ENCODE peak calls at places on chromosomes 1 and 21, in eight cellular contexts. R is right cardiac atrium; K is CD8-positive, alpha-beta T cell; X is pancreas; N is SJCRH30; B is Caco-2; L is psoas muscle; G is lung. J is an unnamed sample.

GRCh38 chr1:20322825-20323612 is 32.3 kb downstream of the VWA5B1 start:
- DNase-seq in B (no peak), K (no peak), L (no peak), X (no peak), N (no peak), R (no peak), G (no peak), J (peak; percentile 45)

GRCh38 chr21:39874759-39875158 is 7.5 kb downstream of the PCP4 start:
- DNase-seq in X (no peak), K (no peak), L (no peak), G (no peak), B (no peak), R (no peak), N (no peak), J (no peak)

GRCh38 chr1:199422206-199422605 is 605.3 kb upstream of the NR5A2 start:
- DNase-seq in R (no peak), L (no peak), X (no peak), B (peak; percentile 29), N (no peak), G (no peak), K (no peak), J (no peak)

GRCh38 chr1:1200876-1201810 is 5.2 kb downstream of the TNFRSF18 start:
- DNase-seq in L (peak; percentile 66), R (peak; percentile 80), K (peak; percentile 90), B (peak; percentile 63), G (no peak), X (no peak), N (peak; percentile 56), J (peak; percentile 85)

GRCh38 chr1:8307628-8308027 is 10.3 kb upstream of the SLC45A1 start:
- DNase-seq in K (no peak), N (no peak), L (no peak), X (no peak), G (no peak), B (no peak), R (no peak), J (no peak)

GRCh38 chr1:20702416-20702815 is 15.4 kb downstream of the KIF17 start:
- DNase-seq in X (no peak), K (no peak), L (no peak), R (no peak), B (peak; percentile 38), N (no peak), G (no peak), J (no peak)

GRCh38 chr1:225963735-225964530 is 22.9 kb upstream of the LEFTY2 start:
- DNase-seq in N (no peak), L (no peak), G (no peak), R (no peak), B (no peak), K (no peak), X (no peak), J (no peak)

GRCh38 chr1:201511925-201512539 is 5.1 kb upstream of the CSRP1 start:
- DNase-seq in X (no peak), K (no peak), R (peak; percentile 92), G (peak; percentile 83), B (no peak), L (peak; percentile 77), N (peak; percentile 77), J (no peak)

GRCh38 chr1:119870917-119871486 is 25.3 kb downstream of the ADAM30 start:
- DNase-seq in G (peak; percentile 68), B (peak; percentile 87), R (peak; percentile 93), N (peak; percentile 86), X (peak; percentile 63), L (peak; percentile 83), K (peak; percentile 67), J (peak; percentile 34)

GRCh38 chr1:95067069-95067468 is 5.7 kb downstream of the ALG14 start:
- DNase-seq in N (no peak), K (no peak), B (no peak), G (no peak), L (no peak), R (no peak), X (no peak), J (no peak)

GRCh38 chr1:168391759-168392681 is 111.3 kb downstream of the TBX19 start:
- DNase-seq in B (no peak), N (no peak), G (no peak), R (no peak), X (no peak), L (no peak), K (no peak), J (no peak)

GRCh38 chr1:12065872-12066271 is 2.8 kb downstream of the TNFRSF8 start:
- DNase-seq in N (no peak), K (no peak), R (no peak), G (no peak), B (no peak), L (no peak), X (no peak), J (no peak)

GRCh38 chr1:59672851-59673574 is 141.7 kb upstream of the HOOK1 start:
- DNase-seq in L (no peak), X (no peak), R (no peak), G (no peak), B (no peak), N (peak; percentile 55), K (no peak), J (no peak)

GRCh38 chr1:233790662-233791371 is 113.7 kb upstream of the SLC35F3 start:
- DNase-seq in N (peak; percentile 11), G (no peak), B (peak; percentile 43), L (no peak), X (peak; percentile 16), K (peak; percentile 6), R (no peak), J (peak; percentile 33)

GRCh38 chr1:187655163-187655562 is 826.4 kb downstream of the PLA2G4A start:
- DNase-seq in G (no peak), X (no peak), K (no peak), L (no peak), B (no peak), N (no peak), R (no peak), J (no peak)

GRCh38 chr1:24417681-24418080 is 2.1 kb downstream of the NIPAL3 start:
- DNase-seq in N (no peak), G (no peak), K (no peak), X (no peak), B (no peak), R (no peak), L (no peak), J (no peak)

GRCh38 chr1:15885269-15885668 is 37.8 kb downstream of the SPEN start:
- DNase-seq in L (no peak), G (no peak), B (no peak), R (no peak), X (no peak), N (no peak), K (no peak), J (no peak)

GRCh38 chr1:110673197-110673701 is 1.5 kb downstream of the KCNA3 start:
- DNase-seq in L (peak; percentile 42), N (no peak), K (peak; percentile 40), B (no peak), X (no peak), R (no peak), G (no peak), J (peak; percentile 32)

GRCh38 chr1:83796409-83796808 is 202.5 kb downstream of the TTLL7 start:
- DNase-seq in G (no peak), K (no peak), B (no peak), N (no peak), R (no peak), L (no peak), X (no peak), J (no peak)

GRCh38 chr1:98035587-98035986 is 114.8 kb upstream of the DPYD start:
- DNase-seq in L (no peak), K (no peak), X (no peak), B (no peak), G (no peak), R (no peak), N (no peak), J (no peak)

GRCh38 chr21:42777757-42778344 is 101.5 kb downstream of the WDR4 start:
- DNase-seq in N (no peak), B (no peak), L (no peak), X (no peak), K (no peak), G (no peak), R (no peak), J (no peak)

GRCh38 chr1:83573776-83574175 is 425.2 kb downstream of the TTLL7 start:
- DNase-seq in B (no peak), G (no peak), R (no peak), X (no peak), N (no peak), L (no peak), K (no peak), J (no peak)

GRCh38 chr1:214332950-214333798 is 52.2 kb downstream of the SMYD2 start:
- DNase-seq in G (peak; percentile 51), N (peak; percentile 57), K (peak; percentile 29), R (peak; percentile 77), X (peak; percentile 29), B (peak; percentile 71), L (peak; percentile 77), J (no peak)

GRCh38 chr1:108584320-108584968 is 24.5 kb downstream of the EEIG2 start:
- DNase-seq in B (no peak), X (no peak), K (no peak), R (no peak), G (no peak), L (no peak), N (no peak), J (no peak)
- H3K4me3 ChIP-seq in B (no peak overlapping the region), X (no peak overlapping the region), K (no peak overlapping the region), R (no peak overlapping the region), G (no peak overlapping the region), L (no peak overlapping the region), N (no peak overlapping the region), J (no peak overlapping the region)

DNA sequence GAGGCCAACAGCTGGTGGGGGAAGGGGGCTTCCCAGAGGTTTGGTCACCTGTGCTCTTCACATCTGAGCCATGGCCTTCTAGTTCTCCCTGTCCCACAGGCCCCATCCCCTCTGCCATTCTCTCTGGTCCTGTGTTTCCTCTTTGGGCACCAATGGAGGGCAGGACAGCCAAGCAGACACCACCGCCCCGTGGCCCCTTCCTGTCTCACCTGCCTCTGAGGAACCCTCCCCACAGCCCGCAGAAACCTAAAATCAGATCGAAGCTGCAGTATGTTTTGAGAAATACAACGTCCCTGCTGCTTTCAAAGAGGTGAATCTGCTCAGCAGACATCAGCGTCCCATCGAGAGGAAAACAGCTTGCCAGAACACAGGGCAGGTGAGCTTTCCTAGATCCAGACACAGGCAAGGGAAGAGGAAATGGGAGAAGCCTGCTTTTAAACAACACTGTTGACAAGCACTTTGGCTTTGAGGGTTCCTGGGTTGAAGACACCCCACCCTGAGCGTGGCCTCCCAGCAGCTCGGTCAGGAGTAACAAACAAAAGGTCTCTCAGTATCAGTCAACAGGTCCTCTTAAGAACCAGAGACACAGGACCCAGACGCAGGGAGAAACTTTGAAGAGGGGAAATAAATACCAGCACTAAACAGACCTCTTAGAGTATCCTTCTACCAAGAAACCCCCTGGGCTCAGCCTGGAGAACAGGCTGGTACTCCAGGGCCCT is 2.3 kb downstream of the PANK4 start:
- DNase-seq in K (peak; percentile 61), G (no peak), N (no peak), X (no peak), B (no peak), R (no peak), L (no peak), J (peak; percentile 69)
- H3K4me1 ChIP-seq in K (peaks cover 56% of the 10 kb centered on the region), G (peaks cover 29% of the 10 kb centered on the region), N (peaks cover 8% of the 10 kb centered on the region), X (no peaks in the 10 kb centered on the region), B (peaks cover 3% of the 10 kb centered on the region), R (peaks cover 15% of the 10 kb centered on the region), L (peaks cover 52% of the 10 kb centered on the region), J (peaks cover 40% of the 10 kb centered on the region)

GRCh38 chr1:32333251-32333963 is 2.6 kb downstream of the MARCKSL1 start:
- DNase-seq in R (no peak), B (no peak), G (no peak), L (no peak), N (no peak), X (no peak), K (no peak), J (no peak)
- H3K4me3 ChIP-seq in R (no peak overlapping the region), B (no peak overlapping the region), G (no peak overlapping the region), L (no peak overlapping the region), N (no peak overlapping the region), X (no peak overlapping the region), K (no peak overlapping the region), J (no peak overlapping the region)

GRCh38 chr1:162144853-162145252 is 75.4 kb downstream of the NOS1AP start:
- DNase-seq in X (no peak), G (no peak), B (no peak), K (no peak), L (no peak), N (no peak), R (no peak), J (no peak)
- H3K4me1 ChIP-seq in X (no peaks in the 10 kb centered on the region), G (peaks cover 2% of the 10 kb centered on the region), B (peaks cover 27% of the 10 kb centered on the region), K (no peaks in the 10 kb centered on the region), L (no peaks in the 10 kb centered on the region), N (peaks cover 49% of the 10 kb centered on the region), R (no peaks in the 10 kb centered on the region), J (no peaks in the 10 kb centered on the region)

J was measured in naive thymus-derived CD4-positive, alpha-beta T cell.